ENCODE peak calls at places on chromosome 19, in six cellular contexts. N is IMR-90, J is neuronal stem cell, Y is mesenchymal stem cell, R is H1, A is H9. O is an unnamed sample.

GRCh38 chr19:44607917-44608316 is 5.4 kb upstream of the IGSF23 start:
- DNase-seq in N (no peak), J (no peak), Y (no peak), R (no peak), A (no peak), O (no peak)

GRCh38 chr19:32220951-32221350 is 124.5 kb upstream of the ZNF507 start:
- DNase-seq in N (no peak), J (no peak), Y (no peak), R (no peak), A (no peak), O (no peak)

GRCh38 chr19:48400018-48400742 is 6.7 kb downstream of the GRIN2D start:
- DNase-seq in N (peak), J (no peak), Y (peak), R (peak), A (peak), O (peak)

GRCh38 chr19:40609561-40610395 is 8.6 kb downstream of the LTBP4 start:
- DNase-seq in N (no peak), J (peak), Y (peak), R (no peak), A (peak), O (peak)

GRCh38 chr19:17973759-17974158 is 6.9 kb downstream of the KCNN1 start:
- DNase-seq in N (no peak), J (no peak), Y (no peak), R (no peak), A (no peak), O (no peak)

GRCh38 chr19:28472843-28473242 is 740.1 kb downstream of the UQCRFS1 start:
- DNase-seq in N (no peak), J (no peak), Y (no peak), R (no peak), A (no peak), O (no peak)

GRCh38 chr19:55165952-55166529 is 372 bp downstream of the DNAAF3 start:
- DNase-seq in N (peak), J (peak), Y (peak), R (no peak), A (peak), O (peak)

GRCh38 chr19:34482380-34483250 is 1.1 kb downstream of the WTIP start:
- DNase-seq in N (peak), J (no peak), Y (peak), R (no peak), A (no peak), O (peak)

GRCh38 chr19:48487944-48488343 is 18.8 kb downstream of the CYTH2 start:
- DNase-seq in N (peak), J (no peak), Y (peak), R (no peak), A (no peak), O (no peak)

GRCh38 chr19:19407640-19407933 is 2.1 kb downstream of the GATAD2A start:
- DNase-seq in N (no peak), J (no peak), Y (no peak), R (no peak), A (no peak), O (no peak)

GRCh38 chr19:7069904-7070226 is 362 bp downstream of the ZNF557 start:
- DNase-seq in N (no peak), J (peak), Y (no peak), R (no peak), A (no peak), O (no peak)

GRCh38 chr19:50890422-50891252 is 17.4 kb downstream of the KLK2 start:
- DNase-seq in N (peak), J (no peak), Y (no peak), R (no peak), A (no peak), O (no peak)

GRCh38 chr19:56543776-56544175 is 5.0 kb downstream of the ZFP28 start:
- DNase-seq in N (no peak), J (no peak), Y (no peak), R (no peak), A (no peak), O (no peak)

GRCh38 chr19:51887522-51888498 is at the start of gene ZNF577:
- DNase-seq in N (peak), J (peak), Y (peak), R (peak), A (peak), O (peak)

GRCh38 chr19:33778089-33778791 is 18.4 kb upstream of the KCTD15 start:
- DNase-seq in N (peak), J (peak), Y (peak), R (no peak), A (peak), O (peak)

GRCh38 chr19:44718441-44719261 is 19.7 kb downstream of the CEACAM16 start:
- DNase-seq in N (peak), J (peak), Y (peak), R (no peak), A (peak), O (peak)

GRCh38 chr19:30669329-30670010 is 297.3 kb downstream of the ZNF536 start:
- DNase-seq in N (peak), J (peak), Y (peak), R (no peak), A (peak), O (peak)

GRCh38 chr19:45473366-45474190 is 5.8 kb downstream of the FOSB start:
- DNase-seq in N (no peak), J (no peak), Y (no peak), R (no peak), A (no peak), O (peak)

GRCh38 chr19:18234194-18234593 is 8.0 kb upstream of the PDE4C start:
- DNase-seq in N (no peak), J (no peak), Y (no peak), R (no peak), A (no peak), O (no peak)

GRCh38 chr19:44807652-44808462 is 1.0 kb upstream of the BCAM start:
- DNase-seq in N (peak), J (peak), Y (peak), R (peak), A (peak), O (peak)

GRCh38 chr19:32876919-32877285 is 7.3 kb upstream of the SLC7A9 start:
- DNase-seq in N (peak), J (no peak), Y (peak), R (no peak), A (no peak), O (peak)

GRCh38 chr19:18202759-18203407 is 959 bp downstream of the RAB3A start:
- DNase-seq in N (no peak), J (no peak), Y (no peak), R (no peak), A (peak), O (no peak)

GRCh38 chr19:11338569-11339253 is 746 bp downstream of the RAB3D start:
- DNase-seq in N (no peak), J (no peak), Y (no peak), R (no peak), A (no peak), O (no peak)

GRCh38 chr19:21468791-21469190 is 36.6 kb upstream of the ZNF429 start:
- DNase-seq in N (no peak), J (no peak), Y (no peak), R (no peak), A (peak), O (peak)

GRCh38 chr19:18650468-18651001 is 13.7 kb downstream of the KLHL26 start:
- DNase-seq in N (peak), J (no peak), Y (peak), R (no peak), A (no peak), O (no peak)

GRCh38 chr19:12293771-12294307 is 844 bp downstream of the ZNF44 start:
- DNase-seq in N (peak), J (peak), Y (peak), R (peak), A (peak), O (peak)

GRCh38 chr19:51070334-51070886 is 5.5 kb upstream of the KLK13 start:
- DNase-seq in N (no peak), J (no peak), Y (no peak), R (no peak), A (no peak), O (no peak)

GRCh38 chr19:10074153-10074552 is 12.0 kb upstream of the SHFL start:
- DNase-seq in N (peak), J (no peak), Y (peak), R (no peak), A (no peak), O (peak)

GRCh38 chr19:43432866-43433673 is 18.4 kb downstream of the TEX101 start:
- DNase-seq in N (peak), J (peak), Y (peak), R (peak), A (peak), O (peak)

GRCh38 chr19:17510220-17510993 is 1.0 kb upstream of the PGLS start:
- DNase-seq in N (no peak), J (no peak), Y (peak), R (no peak), A (no peak), O (no peak)

GRCh38 chr19:29666634-29667389 is 1.6 kb downstream of the PLEKHF1 start:
- DNase-seq in N (peak), J (peak), Y (peak), R (no peak), A (peak), O (peak)

GRCh38 chr19:12841094-12841493 is 2.8 kb downstream of the MAST1 start:
- DNase-seq in N (peak), J (peak), Y (peak), R (peak), A (peak), O (peak)

GRCh38 chr19:18848860-18849661 is 17.3 kb downstream of the UPF1 start:
- DNase-seq in N (peak), J (no peak), Y (no peak), R (no peak), A (no peak), O (peak)

GRCh38 chr19:19447536-19448237 is 42.2 kb downstream of the GATAD2A start:
- DNase-seq in N (peak), J (no peak), Y (no peak), R (no peak), A (peak), O (no peak)

GRCh38 chr19:12834976-12835757 is 788 bp upstream of the RTBDN start:
- DNase-seq in N (no peak), J (no peak), Y (no peak), R (no peak), A (peak), O (peak)

GRCh38 chr19:54875506-54875905 is 1.5 kb downstream of the FCAR start:
- DNase-seq in N (no peak), J (no peak), Y (no peak), R (no peak), A (no peak), O (no peak)

GRCh38 chr19:17614476-17614875 is 59.0 kb downstream of the COLGALT1 start:
- DNase-seq in N (no peak), J (no peak), Y (no peak), R (no peak), A (no peak), O (no peak)

GRCh38 chr19:58009666-58010301 is 7.2 kb upstream of the ZNF606 start:
- DNase-seq in N (peak), J (peak), Y (no peak), R (peak), A (peak), O (peak)
- H4K8ac ChIP-seq in N (peak), J (no peak), Y (no peak), R (peak), A (no peak), O (no peak)

GRCh38 chr19:49849433-49850220 is 1.3 kb upstream of the PTOV1 start:
- DNase-seq in N (no peak), J (no peak), Y (no peak), R (no peak), A (no peak), O (no peak)
- H2BK15ac ChIP-seq in N (no peak), J (no peak), Y (no peak), R (no peak), A (no peak), O (no peak)

GRCh38 chr19:4671182-4671851 is 1.2 kb upstream of the MYDGF start:
- DNase-seq in N (no peak), J (no peak), Y (no peak), R (no peak), A (no peak), O (no peak)
- H3K9ac ChIP-seq in N (no peak), J (no peak), Y (no peak), R (no peak), A (no peak), O (no peak)

DNA sequence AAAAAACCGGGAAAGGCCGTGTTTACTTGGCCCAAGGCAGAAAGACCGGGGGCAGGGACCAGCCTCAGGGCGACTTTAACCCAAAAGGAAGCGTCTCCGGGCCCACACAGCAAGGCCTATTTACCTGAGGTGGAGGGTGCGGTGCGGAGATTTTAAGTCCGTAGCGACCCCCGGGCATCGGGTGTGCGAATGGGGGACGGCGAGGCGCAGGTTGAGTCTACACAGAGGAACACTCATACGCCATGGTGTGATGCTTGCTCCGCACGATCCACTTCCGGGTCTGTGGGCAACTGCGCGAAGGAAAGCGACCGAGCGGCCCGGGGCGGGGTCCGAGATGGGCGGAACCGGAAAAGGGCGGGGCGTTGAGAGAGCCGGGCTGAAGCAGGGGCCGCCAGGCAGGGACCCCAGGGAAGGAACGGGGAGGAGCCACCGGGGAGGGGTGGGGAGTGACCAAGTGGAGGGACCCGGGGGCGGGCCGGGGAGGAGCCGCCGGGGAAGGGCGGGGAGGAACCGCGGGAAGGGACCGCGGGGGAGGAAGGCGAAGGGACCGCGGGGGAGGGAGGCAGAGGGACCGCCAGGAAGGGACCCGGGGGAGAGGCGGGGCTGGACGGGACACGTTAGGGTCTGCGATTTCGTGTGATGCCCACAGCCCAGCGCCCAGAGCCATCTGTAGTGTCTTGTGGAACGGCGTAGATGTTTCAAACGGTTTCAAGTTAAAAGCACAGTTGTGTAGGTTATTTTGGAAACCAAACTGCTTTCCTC is at the start of gene ZNF160:
- DNase-seq in N (peak), J (peak), Y (peak), R (peak), A (peak), O (peak)
- H4K8ac ChIP-seq in N (peak), J (no peak), Y (peak), R (peak), A (no peak), O (no peak)

GRCh38 chr19:14629557-14629956 is 45.1 kb downstream of the ADGRE3 start:
- DNase-seq in N (no peak), J (no peak), Y (no peak), R (no peak), A (no peak), O (no peak)
- H2BK15ac ChIP-seq in N (no peak), J (no peak), Y (no peak), R (no peak), A (no peak), O (no peak)

DNA sequence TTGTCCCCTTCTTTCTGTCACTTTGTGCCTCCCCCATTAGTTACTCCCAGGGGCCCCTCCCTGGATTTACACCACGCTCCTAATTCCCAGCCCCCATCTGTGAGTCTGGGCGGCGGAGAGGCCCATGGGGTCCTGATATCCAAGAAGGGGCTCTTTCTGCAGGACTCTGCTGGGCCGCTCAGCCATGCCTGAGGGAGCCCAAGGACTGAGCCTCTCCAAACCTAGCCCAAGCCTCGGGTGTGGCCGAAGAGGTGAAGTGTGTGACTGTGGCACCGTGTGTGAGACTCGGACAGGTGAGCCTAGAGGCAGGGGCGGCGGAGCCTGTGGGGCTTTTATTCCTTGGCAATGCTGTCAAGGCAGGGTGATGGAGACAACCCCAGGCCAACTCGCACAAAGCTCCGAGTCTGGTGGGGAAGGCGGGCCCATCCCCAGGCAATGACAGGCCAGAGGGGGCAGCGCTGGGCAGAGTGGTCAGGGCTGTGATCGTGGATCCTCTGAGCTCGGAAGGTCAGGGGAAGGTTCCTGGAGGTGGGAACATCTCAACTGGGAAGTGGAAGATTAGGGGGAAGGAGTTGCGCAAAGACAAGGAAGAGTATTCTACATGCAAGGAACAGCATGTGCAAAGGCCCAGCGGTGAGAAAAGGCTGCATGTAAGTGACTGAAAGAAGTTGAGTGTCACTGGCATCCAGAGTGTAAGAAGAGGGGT is 1.6 kb downstream of the PLEKHG2 start:
- DNase-seq in N (peak), J (no peak), Y (peak), R (no peak), A (no peak), O (peak)
- H3K9ac ChIP-seq in N (peak), J (peak), Y (peak), R (peak), A (peak), O (peak)

DNA sequence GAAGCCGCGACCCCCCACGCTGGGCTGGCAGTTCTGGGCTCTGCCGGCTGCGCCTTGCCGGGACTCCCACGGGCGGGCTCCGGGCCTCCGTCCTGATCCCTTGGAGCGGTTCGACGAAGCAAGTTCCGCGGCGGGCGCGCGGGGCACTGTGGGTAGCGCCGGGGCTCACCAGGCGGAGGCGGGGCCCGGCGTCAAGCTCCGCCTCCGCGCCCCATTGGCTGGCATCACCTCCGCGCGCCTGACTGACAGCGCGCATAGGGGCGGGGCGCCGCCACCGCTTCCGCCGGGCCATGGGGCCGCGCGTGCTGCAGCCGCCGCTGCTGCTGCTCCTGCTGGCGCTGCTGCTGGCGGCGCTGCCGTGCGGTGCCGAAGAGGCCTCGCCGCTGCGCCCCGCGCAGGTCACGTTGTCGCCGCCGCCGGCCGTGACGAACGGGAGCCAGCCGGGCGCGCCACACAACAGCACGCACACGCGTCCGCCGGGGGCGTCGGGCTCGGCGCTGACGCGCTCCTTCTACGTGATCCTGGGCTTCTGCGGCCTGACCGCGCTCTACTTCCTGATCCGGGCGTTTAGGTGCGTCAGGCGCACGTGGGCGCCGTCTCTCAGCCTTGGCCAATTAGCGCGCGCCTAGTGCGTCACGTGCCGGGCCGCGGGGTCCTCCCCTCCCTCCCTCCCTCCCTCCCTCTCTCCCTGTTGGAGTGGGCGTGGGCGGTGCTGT is at the start of gene FAM174C:
- DNase-seq in N (peak), J (peak), Y (peak), R (no peak), A (peak), O (peak)
- H4K8ac ChIP-seq in N (peak), J (peak), Y (peak), R (peak), A (no peak), O (no peak)

DNA sequence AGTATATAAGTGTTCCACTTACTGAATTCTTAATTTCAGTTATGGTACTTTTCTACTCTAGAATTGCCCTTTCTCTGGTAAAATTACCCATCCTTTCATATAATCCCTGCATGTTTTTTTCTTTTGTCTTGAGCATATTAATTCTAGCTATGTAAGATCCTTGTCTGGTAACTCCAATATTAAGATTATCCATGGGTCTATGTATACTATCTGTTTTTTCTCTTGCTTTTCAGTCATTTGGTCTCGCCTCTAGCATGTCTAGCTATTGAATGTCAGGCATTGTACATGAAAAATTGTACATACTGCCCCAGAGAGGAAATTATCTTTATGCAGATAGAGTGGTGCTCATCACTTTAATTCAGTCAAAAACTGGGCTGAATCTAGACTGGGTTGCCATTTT is 50.4 kb upstream of the CALM3 start:
- DNase-seq in N (no peak), J (no peak), Y (no peak), R (no peak), A (no peak), O (no peak)
- H2BK15ac ChIP-seq in N (no peak), J (no peak), Y (no peak), R (no peak), A (no peak), O (no peak)

GRCh38 chr19:952049-952679 is 26.3 kb downstream of the ARID3A start:
- DNase-seq in N (no peak), J (no peak), Y (no peak), R (no peak), A (no peak), O (peak)
- H3K9ac ChIP-seq in N (no peak), J (no peak), Y (no peak), R (no peak), A (no peak), O (peak)

GRCh38 chr19:15123900-15124299 is 16.7 kb downstream of the SYDE1 start:
- DNase-seq in N (no peak), J (no peak), Y (no peak), R (no peak), A (no peak), O (no peak)
- H4K8ac ChIP-seq in N (no peak), J (peak), Y (no peak), R (no peak), A (no peak), O (no peak)